ENCODE peak calls at places on chromosomes 5 and 9, in seven cellular contexts. X is endothelial cell, D is HTR-8/SVneo, M is H9, O is left kidney, K is NCI-H524 treated with DMSO at 0.1 percent for 48 hours, F is NCI-H1105. J is an unnamed sample.

GRCh38 chr9:92468206-92468605 is 14.1 kb downstream of the ASPN start:
- DNase-seq in X (no peak), D (no peak), M (no peak), O (no peak), K (no peak), F (no peak), J (no peak)

GRCh38 chr9:124281934-124282351 is 24.2 kb downstream of the NEK6 start:
- DNase-seq in X (no peak), D (no peak), M (no peak), O (peak; percentile 46), K (no peak), F (no peak), J (no peak)

GRCh38 chr5:67672633-67673032 is 476.0 kb upstream of the CD180 start:
- DNase-seq in X (no peak), D (no peak), M (no peak), O (no peak), K (no peak), F (no peak), J (no peak)

GRCh38 chr9:18905033-18905882 is 127.8 kb downstream of the SAXO1 start:
- DNase-seq in X (no peak), D (peak; percentile 45), M (no peak), O (peak; percentile 74), K (no peak), F (no peak), J (no peak)

GRCh38 chr5:171570244-171570819 is 150.9 kb downstream of the FGF18 start:
- DNase-seq in X (no peak), D (no peak), M (peak; percentile 31), O (no peak), K (no peak), F (no peak), J (peak; percentile 54)

GRCh38 chr5:153792305-153792704 is 246.4 kb downstream of the FAM114A2 start:
- DNase-seq in X (no peak), D (no peak), M (no peak), O (no peak), K (no peak), F (no peak), J (no peak)

GRCh38 chr5:55923177-55923872 is 71.4 kb downstream of the IL6ST start:
- DNase-seq in X (peak; percentile 66), D (no peak), M (peak; percentile 65), O (no peak), K (no peak), F (no peak), J (peak; percentile 53)

GRCh38 chr9:117290306-117290705 is 124.6 kb downstream of the ASTN2 start:
- DNase-seq in X (no peak), D (no peak), M (no peak), O (no peak), K (no peak), F (no peak), J (no peak)

GRCh38 chr9:127137640-127138360 is 15.4 kb upstream of the ANGPTL2 start:
- DNase-seq in X (no peak), D (no peak), M (peak; percentile 16), O (no peak), K (no peak), F (no peak), J (no peak)